ENCODE peak calls at places on chromosome 7, in five cellular contexts. H is iPS-NIHi11; C is choroid plexus epithelial cell; R is activated naive CD8-positive, alpha-beta T cell treated with anti-CD3 and anti-CD28 coated beads for 36 hours; N is T1000. M is an unnamed sample.

GRCh38 chr7:154953006-154953684 is 49.8 kb downstream of the PAXIP1 start:
- DNase-seq in H (peak; percentile 70), C (peak; percentile 62), R (peak; percentile 54), N (no peak), M (peak; percentile 77)

GRCh38 chr7:66013938-66014337 is 31.9 kb upstream of the GUSB start:
- DNase-seq in H (peak; percentile 64), C (peak; percentile 85), R (no peak), N (no peak), M (no peak)

GRCh38 chr7:137983308-137984008 is 18.4 kb downstream of the CREB3L2 start:
- DNase-seq in H (no peak), C (no peak), R (no peak), N (no peak), M (no peak)

GRCh38 chr7:114409750-114410149 is 4.9 kb upstream of the FOXP2 start:
- DNase-seq in H (no peak), C (no peak), R (no peak), N (no peak), M (no peak)

GRCh38 chr7:121073463-121074099 is 85.1 kb downstream of the CPED1 start:
- DNase-seq in H (no peak), C (no peak), R (no peak), N (no peak), M (no peak)

GRCh38 chr7:134888141-134888740 is 98.1 kb upstream of the AGBL3 start:
- DNase-seq in H (no peak), C (no peak), R (no peak), N (no peak), M (no peak)

GRCh38 chr7:130814753-130815152 is 80.7 kb upstream of the KLF14 start:
- DNase-seq in H (peak; percentile 19), C (peak; percentile 63), R (no peak), N (no peak), M (no peak)

GRCh38 chr7:106073701-106074100 is 38.4 kb downstream of the SYPL1 start:
- DNase-seq in H (no peak), C (no peak), R (no peak), N (no peak), M (no peak)

GRCh38 chr7:43522406-43523156 is 60.3 kb upstream of the STK17A start:
- DNase-seq in H (no peak), C (peak; percentile 65), R (no peak), N (peak; percentile 69), M (no peak)

GRCh38 chr7:99997545-99998137 is 17.8 kb upstream of the ZKSCAN1 start:
- DNase-seq in H (peak; percentile 53), C (peak; percentile 38), R (peak; percentile 77), N (no peak), M (peak; percentile 81)

GRCh38 chr7:8035647-8036518 is 67.3 kb downstream of the GLCCI1 start:
- DNase-seq in H (peak; percentile 31), C (peak; percentile 76), R (no peak), N (no peak), M (no peak)

GRCh38 chr7:108167460-108167859 is 37.3 kb upstream of the LAMB4 start:
- DNase-seq in H (no peak), C (no peak), R (no peak), N (no peak), M (no peak)

GRCh38 chr7:48781783-48782182 is 142.6 kb upstream of the CDC14C start:
- DNase-seq in H (no peak), C (no peak), R (no peak), N (peak; percentile 33), M (no peak)